ENCODE peak calls at places on chromosomes 7 and 10, in nine cellular contexts. H is SJSA1, Z is NCI-H1092 treated with DMSO at 0.1 percent for 48 hours, Q is endothelial cell, J is non-pigmented ciliary epithelial cell, B is amniotic stem cell, W is lower lobe of right lung, P is ACHN, C is NCI-H2081. U is an unnamed sample.

GRCh38 chr10:47029181-47029971 is 118.1 kb downstream of the PTPN20 start:
- DNase-seq in H (no peak), Z (no peak), Q (no peak), J (no peak), B (no peak), W (no peak), P (no peak), C (no peak), U (no peak)

GRCh38 chr7:35704261-35704660 is 9.3 kb upstream of the HERPUD2 start:
- DNase-seq in H (no peak), Z (no peak), Q (no peak), J (no peak), B (no peak), W (no peak), P (no peak), C (no peak), U (no peak)

GRCh38 chr10:45253183-45253914 is 62.1 kb downstream of the OR13A1 start:
- DNase-seq in H (no peak), Z (no peak), Q (no peak), J (no peak), B (no peak), W (no peak), P (no peak), C (no peak), U (no peak)

GRCh38 chr10:44860811-44861751 is 50.1 kb upstream of the TMEM72 start:
- DNase-seq in H (peak; percentile 77), Z (no peak), Q (no peak), J (peak; percentile 65), B (peak; percentile 81), W (no peak), P (no peak), C (no peak), U (peak; percentile 96)

GRCh38 chr10:91409069-91409868 is 875 bp upstream of the HECTD2 start:
- DNase-seq in H (peak; percentile 90), Z (peak; percentile 87), Q (peak; percentile 72), J (peak; percentile 65), B (peak; percentile 20), W (peak; percentile 82), P (peak; percentile 94), C (peak; percentile 78), U (peak; percentile 60)

GRCh38 chr10:70358446-70358845 is 24.0 kb downstream of the LRRC20 start:
- DNase-seq in H (no peak), Z (no peak), Q (no peak), J (no peak), B (no peak), W (no peak), P (no peak), C (no peak), U (no peak)

GRCh38 chr10:86155034-86155656 is 211.4 kb downstream of the GRID1 start:
- DNase-seq in H (no peak), Z (no peak), Q (no peak), J (no peak), B (no peak), W (no peak), P (no peak), C (no peak), U (no peak)

GRCh38 chr7:52723606-52724005 is 311.8 kb upstream of the POM121L12 start:
- DNase-seq in H (no peak), Z (no peak), Q (no peak), J (no peak), B (no peak), W (no peak), P (no peak), C (no peak), U (no peak)

GRCh38 chr7:20033621-20034200 is 183.5 kb downstream of the MACC1 start:
- DNase-seq in H (no peak), Z (no peak), Q (no peak), J (peak; percentile 14), B (no peak), W (no peak), P (no peak), C (no peak), U (peak; percentile 80)

GRCh38 chr10:118472415-118472814 is 123.0 kb downstream of the PRLHR start:
- DNase-seq in H (no peak), Z (no peak), Q (no peak), J (no peak), B (no peak), W (no peak), P (no peak), C (no peak), U (peak; percentile 66)

GRCh38 chr7:40658731-40659130 is 523.9 kb downstream of the SUGCT start:
- DNase-seq in H (no peak), Z (no peak), Q (no peak), J (no peak), B (no peak), W (no peak), P (no peak), C (no peak), U (peak; percentile 66)

GRCh38 chr7:51314726-51315125 is 1.9 kb downstream of the COBL start:
- DNase-seq in H (no peak), Z (peak; percentile 33), Q (no peak), J (no peak), B (no peak), W (no peak), P (peak; percentile 84), C (no peak), U (no peak)

GRCh38 chr10:66837990-66838389 is 87.8 kb upstream of the LRRTM3 start:
- DNase-seq in H (no peak), Z (no peak), Q (no peak), J (no peak), B (no peak), W (no peak), P (peak; percentile 95), C (no peak), U (peak; percentile 41)

GRCh38 chr10:34567854-34568253 is 247.2 kb downstream of the PARD3 start:
- DNase-seq in H (no peak), Z (no peak), Q (no peak), J (no peak), B (no peak), W (no peak), P (no peak), C (no peak), U (no peak)

GRCh38 chr10:110556993-110557601 is 10.4 kb upstream of the SMC3 start:
- DNase-seq in H (no peak), Z (peak; percentile 4), Q (peak; percentile 47), J (no peak), B (peak; percentile 19), W (no peak), P (peak; percentile 65), C (no peak), U (peak; percentile 6)

GRCh38 chr10:71621263-71621751 is 98.3 kb downstream of the C10orf105 start:
- DNase-seq in H (no peak), Z (no peak), Q (no peak), J (no peak), B (no peak), W (peak; percentile 59), P (peak; percentile 10), C (no peak), U (peak; percentile 16)

GRCh38 chr7:99102361-99102760 is 41.5 kb downstream of the SMURF1 start:
- DNase-seq in H (no peak), Z (no peak), Q (no peak), J (no peak), B (no peak), W (no peak), P (no peak), C (no peak), U (no peak)

GRCh38 chr7:127158659-127159058 is 94.1 kb downstream of the GRM8 start:
- DNase-seq in H (peak; percentile 4), Z (no peak), Q (no peak), J (no peak), B (no peak), W (no peak), P (peak; percentile 47), C (no peak), U (no peak)

GRCh38 chr7:135758531-135758932 is 9.9 kb upstream of the FAM180A start:
- DNase-seq in H (peak; percentile 53), Z (no peak), Q (no peak), J (no peak), B (no peak), W (no peak), P (no peak), C (no peak), U (no peak)

GRCh38 chr7:106858618-106859532 is 6.2 kb upstream of the PIK3CG start:
- DNase-seq in H (peak; percentile 17), Z (peak; percentile 18), Q (no peak), J (no peak), B (no peak), W (peak; percentile 80), P (no peak), C (no peak), U (no peak)

GRCh38 chr10:1395025-1395981 is 339.1 kb downstream of the WDR37 start:
- DNase-seq in H (no peak), Z (no peak), Q (peak; percentile 2), J (no peak), B (no peak), W (no peak), P (no peak), C (no peak), U (no peak)

GRCh38 chr10:88800152-88801125 is 2.1 kb upstream of the LIPM start:
- DNase-seq in H (no peak), Z (no peak), Q (no peak), J (peak; percentile 72), B (no peak), W (no peak), P (no peak), C (no peak), U (no peak)

GRCh38 chr7:46806856-46807255 is 775.1 kb downstream of the TNS3 start:
- DNase-seq in H (no peak), Z (no peak), Q (no peak), J (no peak), B (no peak), W (no peak), P (no peak), C (no peak), U (no peak)

GRCh38 chr7:158903897-158904541 is 47.7 kb downstream of the DYNC2I1 start:
- DNase-seq in H (no peak), Z (no peak), Q (no peak), J (no peak), B (no peak), W (no peak), P (no peak), C (no peak), U (no peak)

GRCh38 chr10:76491216-76491615 is 1059.8 kb downstream of the LRMDA start:
- DNase-seq in H (no peak), Z (no peak), Q (no peak), J (no peak), B (no peak), W (no peak), P (no peak), C (no peak), U (no peak)

GRCh38 chr7:37391791-37392672 is 56.6 kb downstream of the ELMO1 start:
- DNase-seq in H (no peak), Z (no peak), Q (no peak), J (no peak), B (no peak), W (no peak), P (no peak), C (no peak), U (no peak)

GRCh38 chr10:79347894-79348639 is 798 bp downstream of the PPIF start:
- DNase-seq in H (peak; percentile 67), Z (peak; percentile 1), Q (no peak), J (no peak), B (peak; percentile 8), W (peak; percentile 85), P (peak; percentile 72), C (no peak), U (peak; percentile 33)

GRCh38 chr7:137209151-137209822 is 134.2 kb downstream of the PTN start:
- DNase-seq in H (no peak), Z (no peak), Q (no peak), J (no peak), B (no peak), W (no peak), P (no peak), C (no peak), U (no peak)

GRCh38 chr7:106279425-106280182 is 5.2 kb downstream of the NAMPT start:
- DNase-seq in H (no peak), Z (no peak), Q (no peak), J (no peak), B (no peak), W (no peak), P (no peak), C (no peak), U (no peak)

GRCh38 chr10:117365612-117366011 is 9.6 kb downstream of the PDZD8 start:
- DNase-seq in H (no peak), Z (no peak), Q (no peak), J (no peak), B (no peak), W (no peak), P (peak; percentile 56), C (no peak), U (no peak)

GRCh38 chr10:84333864-84334451 is 5.6 kb downstream of the CCSER2 start:
- DNase-seq in H (no peak), Z (no peak), Q (no peak), J (no peak), B (no peak), W (no peak), P (peak; percentile 29), C (no peak), U (peak; percentile 7)

U was measured in HFFc6.